ENCODE peak calls at places on chromosomes 1 and 21, in five cellular contexts. V, R, Z, H and M are unnamed samples.

GRCh38 chr1:83950106-83950661 is 48.7 kb downstream of the TTLL7 start:
- DNase-seq in V (no peak), R (no peak), Z (no peak), H (no peak), M (no peak)

GRCh38 chr1:13461977-13462376 is 51.7 kb downstream of the PRAMEF20 start:
- DNase-seq in V (no peak), R (no peak), Z (no peak), H (no peak), M (no peak)

GRCh38 chr21:39392981-39393380 is 44.1 kb upstream of the HMGN1 start:
- DNase-seq in V (no peak), R (no peak), Z (no peak), H (no peak), M (no peak)

GRCh38 chr1:233006582-233006981 is 56.2 kb downstream of the NTPCR start:
- DNase-seq in V (no peak), R (no peak), Z (no peak), H (no peak), M (no peak)

GRCh38 chr1:207240325-207241095 is 81.0 kb upstream of the CD55 start:
- DNase-seq in V (no peak), R (peak), Z (no peak), H (no peak), M (no peak)

GRCh38 chr1:204232530-204232929 is 18.7 kb upstream of the GOLT1A start:
- DNase-seq in V (no peak), R (peak), Z (no peak), H (no peak), M (no peak)

GRCh38 chr1:17520041-17520440 is 19.5 kb upstream of the ARHGEF10L start:
- DNase-seq in V (no peak), R (no peak), Z (no peak), H (peak), M (no peak)

GRCh38 chr1:117493906-117494305 is 111.9 kb upstream of the TENT5C start:
- DNase-seq in V (no peak), R (no peak), Z (no peak), H (no peak), M (no peak)

GRCh38 chr1:56414728-56415224 is 164.6 kb downstream of the PLPP3 start:
- DNase-seq in V (no peak), R (no peak), Z (no peak), H (no peak), M (no peak)

GRCh38 chr1:247548847-247549246 is at the start of gene GCSAML:
- DNase-seq in V (no peak), R (no peak), Z (peak), H (no peak), M (no peak)

GRCh38 chr1:116929961-116930592 is 20.4 kb downstream of the PTGFRN start:
- DNase-seq in V (no peak), R (no peak), Z (no peak), H (no peak), M (no peak)

GRCh38 chr1:7389201-7389785 is 381.8 kb upstream of the VAMP3 start:
- DNase-seq in V (no peak), R (no peak), Z (no peak), H (no peak), M (no peak)

GRCh38 chr1:47388548-47389238 is 27.4 kb upstream of the FOXE3 start:
- DNase-seq in V (no peak), R (peak), Z (peak), H (no peak), M (peak)

GRCh38 chr1:220708929-220709801 is 19.0 kb downstream of the C1orf115 start:
- DNase-seq in V (no peak), R (no peak), Z (no peak), H (no peak), M (no peak)

GRCh38 chr1:87399701-87400100 is 71.0 kb downstream of the LMO4 start:
- DNase-seq in V (no peak), R (no peak), Z (no peak), H (no peak), M (no peak)

GRCh38 chr1:3907031-3907534 is 7.0 kb upstream of the C1orf174 start:
- DNase-seq in V (no peak), R (no peak), Z (peak), H (peak), M (no peak)

GRCh38 chr1:87141556-87141955 is 187.1 kb upstream of the LMO4 start:
- DNase-seq in V (no peak), R (no peak), Z (no peak), H (no peak), M (no peak)